ENCODE peak calls at places on chromosomes 13 and 19, in six cellular contexts. S is nephron progenitor cell; Q is hypothalamus; Y is lung; O is activated naive CD4-positive, alpha-beta T cell treated with anti-CD3 and anti-CD28 coated beads, Interleukin-2, amount 10 ng/mL, durations not matched to agents 7 days and 5 days; G is fibroblast of lung. N is an unnamed sample.

GRCh38 chr13:111636271-111636670 is 315.8 kb downstream of the TEX29 start:
- DNase-seq in S (no peak), Q (no peak), Y (no peak), O (no peak), G (no peak), N (no peak)

GRCh38 chr13:107767119-107767518 is 448.2 kb downstream of the LIG4 start:
- DNase-seq in S (no peak), Q (no peak), Y (no peak), O (no peak), G (no peak), N (no peak)

GRCh38 chr13:45441633-45442032 is 23.1 kb upstream of the COG3 start:
- DNase-seq in S (no peak), Q (no peak), Y (no peak), O (peak; percentile 31), G (peak; percentile 15), N (no peak)

GRCh38 chr19:18608805-18609716 is 2.5 kb upstream of the CRLF1 start:
- DNase-seq in S (no peak), Q (no peak), Y (no peak), O (no peak), G (no peak), N (no peak)

GRCh38 chr13:21749410-21749809 is 78.5 kb downstream of the FGF9 start:
- DNase-seq in S (no peak), Q (no peak), Y (no peak), O (no peak), G (peak; percentile 27), N (no peak)

GRCh38 chr13:101700598-101700997 is 248.1 kb downstream of the ITGBL1 start:
- DNase-seq in S (no peak), Q (no peak), Y (no peak), O (no peak), G (peak; percentile 83), N (peak; percentile 50)

GRCh38 chr19:2612619-2613249 is 89.8 kb downstream of the GNG7 start:
- DNase-seq in S (no peak), Q (no peak), Y (no peak), O (peak; percentile 19), G (no peak), N (no peak)

GRCh38 chr19:34220472-34221063 is 33.8 kb upstream of the GARRE1 start:
- DNase-seq in S (peak; percentile 67), Q (no peak), Y (peak; percentile 61), O (peak; percentile 75), G (peak; percentile 70), N (peak; percentile 86)

GRCh38 chr19:47258434-47258833 is 2.1 kb downstream of the CCDC9 start:
- DNase-seq in S (no peak), Q (no peak), Y (no peak), O (no peak), G (no peak), N (no peak)

GRCh38 chr13:99062593-99062992 is 84.7 kb upstream of the DOCK9 start:
- DNase-seq in S (no peak), Q (no peak), Y (no peak), O (no peak), G (peak; percentile 75), N (no peak)

GRCh38 chr19:43957891-43958290 is 6.9 kb downstream of the ZNF221 start:
- DNase-seq in S (no peak), Q (no peak), Y (no peak), O (no peak), G (peak; percentile 86), N (no peak)

GRCh38 chr13:35963982-35964665 is 167.1 kb downstream of the DCLK1 start:
- DNase-seq in S (no peak), Q (no peak), Y (no peak), O (no peak), G (peak; percentile 4), N (no peak)

GRCh38 chr13:44879452-44880058 is 109.7 kb downstream of the NUFIP1 start:
- DNase-seq in S (no peak), Q (no peak), Y (no peak), O (peak; percentile 32), G (peak; percentile 62), N (no peak)

GRCh38 chr13:85709721-85710120 is 89.5 kb downstream of the SLITRK6 start:
- DNase-seq in S (no peak), Q (no peak), Y (no peak), O (no peak), G (no peak), N (no peak)

GRCh38 chr19:15337202-15337601 is 4.9 kb upstream of the BRD4 start:
- DNase-seq in S (no peak), Q (no peak), Y (no peak), O (no peak), G (peak; percentile 60), N (no peak)

GRCh38 chr13:97191143-97191542 is 31.0 kb upstream of the MBNL2 start:
- DNase-seq in S (no peak), Q (no peak), Y (no peak), O (no peak), G (no peak), N (no peak)

GRCh38 chr19:45103200-45103624 is 10.2 kb downstream of the PPP1R37 start:
- DNase-seq in S (no peak), Q (no peak), Y (no peak), O (peak; percentile 70), G (peak; percentile 29), N (no peak)

GRCh38 chr13:33015791-33016323 is 366 bp upstream of the KL start:
- DNase-seq in S (peak; percentile 39), Q (no peak), Y (no peak), O (peak; percentile 28), G (no peak), N (no peak)

GRCh38 chr13:84037937-84038464 is 155.7 kb upstream of the SLITRK1 start:
- DNase-seq in S (no peak), Q (no peak), Y (no peak), O (no peak), G (no peak), N (no peak)

GRCh38 chr13:29504691-29505090 is 90.8 kb downstream of the SLC7A1 start:
- DNase-seq in S (no peak), Q (no peak), Y (no peak), O (no peak), G (no peak), N (no peak)

GRCh38 chr13:77139311-77139710 is 112.4 kb upstream of the FBXL3 start:
- DNase-seq in S (no peak), Q (no peak), Y (no peak), O (no peak), G (peak; percentile 29), N (no peak)

GRCh38 chr13:72185756-72186155 is 318.8 kb upstream of the DACH1 start:
- DNase-seq in S (no peak), Q (no peak), Y (no peak), O (no peak), G (no peak), N (no peak)

GRCh38 chr19:11692127-11692790 is 46.5 kb downstream of the ZNF823 start:
- DNase-seq in S (no peak), Q (no peak), Y (no peak), O (no peak), G (no peak), N (no peak)

GRCh38 chr19:8261881-8262280 is 46.3 kb downstream of the CD320 start:
- DNase-seq in S (no peak), Q (no peak), Y (no peak), O (no peak), G (no peak), N (no peak)

GRCh38 chr13:51811920-51812328 is 8.0 kb upstream of the DHRS12 start:
- DNase-seq in S (no peak), Q (no peak), Y (no peak), O (no peak), G (no peak), N (no peak)

GRCh38 chr19:16337809-16338469 is 13.3 kb downstream of the KLF2 start:
- DNase-seq in S (no peak), Q (no peak), Y (no peak), O (no peak), G (no peak), N (no peak)

GRCh38 chr19:6753178-6754031 is 13.8 kb downstream of the SH2D3A start:
- DNase-seq in S (peak; percentile 93), Q (no peak), Y (peak; percentile 86), O (peak; percentile 86), G (peak; percentile 52), N (peak; percentile 70)

GRCh38 chr13:96428904-96429303 is 339.0 kb downstream of the HS6ST3 start:
- DNase-seq in S (no peak), Q (no peak), Y (no peak), O (no peak), G (no peak), N (no peak)

GRCh38 chr13:97946951-97947588 is 6.4 kb upstream of the IPO5 start:
- DNase-seq in S (no peak), Q (no peak), Y (no peak), O (no peak), G (peak; percentile 89), N (no peak)

GRCh38 chr19:16188521-16188920 is 3.3 kb downstream of the FAM32A start:
- DNase-seq in S (no peak), Q (no peak), Y (no peak), O (no peak), G (no peak), N (no peak)